ENCODE peak calls at places on chromosomes 7 and 10, in seven cellular contexts. E, L, G, S, F, B and Q are unnamed samples.

GRCh38 chr10:44988957-44989620 is 10.5 kb upstream of the DEPP1 start:
- DNase-seq in E (no peak), L (no peak), G (no peak), S (no peak), F (no peak), B (no peak), Q (no peak)

GRCh38 chr7:74228951-74229900 is 19.4 kb downstream of the LAT2 start:
- DNase-seq in E (no peak), L (no peak), G (no peak), S (no peak), F (no peak), B (no peak), Q (no peak)

GRCh38 chr7:148698397-148699023 is at the start of gene CUL1:
- DNase-seq in E (peak), L (peak), G (no peak), S (peak), F (peak), B (peak), Q (peak)

GRCh38 chr10:26432938-26433337 is 5.2 kb upstream of the APBB1IP start:
- DNase-seq in E (no peak), L (no peak), G (no peak), S (no peak), F (no peak), B (no peak), Q (no peak)

GRCh38 chr10:118842826-118843624 is 88.3 kb upstream of the CACUL1 start:
- DNase-seq in E (no peak), L (no peak), G (no peak), S (no peak), F (no peak), B (no peak), Q (no peak)

GRCh38 chr10:109126016-109126415 is 797.3 kb downstream of the XPNPEP1 start:
- DNase-seq in E (no peak), L (no peak), G (no peak), S (no peak), F (no peak), B (no peak), Q (no peak)

GRCh38 chr10:53209941-53210611 is 437.5 kb upstream of the MBL2 start:
- DNase-seq in E (no peak), L (no peak), G (no peak), S (no peak), F (no peak), B (no peak), Q (no peak)

GRCh38 chr10:93413252-93413689 is 68.9 kb downstream of the MYOF start:
- DNase-seq in E (peak), L (no peak), G (no peak), S (peak), F (no peak), B (no peak), Q (no peak)

GRCh38 chr10:44176311-44176710 is 208.6 kb downstream of the CXCL12 start:
- DNase-seq in E (no peak), L (no peak), G (no peak), S (no peak), F (no peak), B (no peak), Q (no peak)

GRCh38 chr7:105219771-105220160 is 169.0 kb downstream of the SRPK2 start:
- DNase-seq in E (no peak), L (no peak), G (peak), S (no peak), F (no peak), B (no peak), Q (no peak)

GRCh38 chr7:42986213-42986612 is 54.0 kb downstream of the MRPL32 start:
- DNase-seq in E (no peak), L (no peak), G (no peak), S (no peak), F (no peak), B (no peak), Q (no peak)

GRCh38 chr7:74599251-74599650 is 58.3 kb upstream of the GTF2I start:
- DNase-seq in E (no peak), L (no peak), G (no peak), S (no peak), F (no peak), B (no peak), Q (no peak)

GRCh38 chr10:44261710-44262455 is 123.0 kb downstream of the CXCL12 start:
- DNase-seq in E (no peak), L (no peak), G (peak), S (no peak), F (no peak), B (no peak), Q (no peak)

GRCh38 chr10:132297521-132297920 is 10.2 kb downstream of the STK32C start:
- DNase-seq in E (peak), L (no peak), G (no peak), S (no peak), F (no peak), B (no peak), Q (no peak)

GRCh38 chr7:2051708-2052656 is 180.8 kb downstream of the MAD1L1 start:
- DNase-seq in E (no peak), L (no peak), G (no peak), S (no peak), F (no peak), B (no peak), Q (no peak)

GRCh38 chr7:130988443-130988842 is 254.4 kb upstream of the KLF14 start:
- DNase-seq in E (no peak), L (no peak), G (peak), S (no peak), F (no peak), B (no peak), Q (no peak)

GRCh38 chr10:43884516-43885105 is 235.9 kb upstream of the ZNF32 start:
- DNase-seq in E (no peak), L (no peak), G (no peak), S (no peak), F (no peak), B (no peak), Q (no peak)

GRCh38 chr10:79384773-79385391 is 37.6 kb downstream of the PPIF start:
- DNase-seq in E (peak), L (no peak), G (no peak), S (no peak), F (no peak), B (no peak), Q (no peak)

GRCh38 chr10:5033061-5033770 is 29.6 kb upstream of the AKR1C2 start:
- DNase-seq in E (no peak), L (no peak), G (peak), S (no peak), F (no peak), B (no peak), Q (no peak)

GRCh38 chr10:16699435-16699834 is 117.8 kb downstream of the RSU1 start:
- DNase-seq in E (no peak), L (no peak), G (no peak), S (no peak), F (no peak), B (no peak), Q (no peak)

GRCh38 chr10:92688927-92689662 is 660 bp upstream of the HHEX start:
- DNase-seq in E (peak), L (no peak), G (peak), S (peak), F (no peak), B (no peak), Q (no peak)